ENCODE peak calls at places on chromosomes 7 and 10, in five cellular contexts. S, Y, T, B and M are unnamed samples.
A peak's percentile ranks its signal among the peaks of the same experiment; 100 is the strongest.

GRCh38 chr7:123538189-123538714 is 3.9 kb upstream of the IQUB start:
- DNase-seq in Y (no peak), B (peak; percentile 91), T (peak; percentile 26), S (no peak), M (no peak)

GRCh38 chr10:33008499-33009243 is 50.6 kb upstream of the ITGB1 start:
- DNase-seq in S (peak; percentile 92), Y (peak; percentile 65), T (peak; percentile 81), B (peak; percentile 83), M (no peak)

GRCh38 chr7:28068811-28069216 is 111.8 kb downstream of the JAZF1 start:
- DNase-seq in S (no peak), Y (no peak), T (no peak), B (no peak), M (no peak)

GRCh38 chr10:20898851-20899250 is 1.7 kb upstream of the NEBL start:
- DNase-seq in B (peak; percentile 84), T (no peak), Y (no peak), S (no peak), M (no peak)

GRCh38 chr10:124155781-124156401 is 62.5 kb upstream of the CHST15 start:
- DNase-seq in S (no peak), T (no peak), B (peak; percentile 78), Y (no peak), M (no peak)

GRCh38 chr10:43816351-43817321 is 168.0 kb upstream of the ZNF32 start:
- DNase-seq in T (peak; percentile 47), B (peak; percentile 93), Y (peak; percentile 66), S (peak; percentile 71), M (no peak)

GRCh38 chr7:65938336-65938895 is 43.6 kb downstream of the GUSB start:
- DNase-seq in Y (no peak), T (no peak), B (peak; percentile 43), S (no peak), M (no peak)

GRCh38 chr7:155953781-155954549 is 141.7 kb upstream of the SHH start:
- DNase-seq in Y (no peak), B (no peak), T (no peak), S (peak; percentile 13), M (no peak)

GRCh38 chr10:98467506-98468318 is 21.0 kb upstream of the HPS1 start:
- DNase-seq in Y (peak; percentile 87), T (peak; percentile 63), S (peak; percentile 83), B (peak; percentile 79), M (no peak)

GRCh38 chr10:61834519-61834918 is 67.0 kb upstream of the ARID5B start:
- DNase-seq in S (no peak), B (no peak), Y (no peak), T (no peak), M (no peak)

GRCh38 chr10:63267414-63268138 is 134.4 kb downstream of the NRBF2 start:
- DNase-seq in T (peak; percentile 79), B (peak; percentile 85), S (peak; percentile 45), Y (no peak), M (no peak)

GRCh38 chr7:82209200-82209599 is 234.4 kb downstream of the CACNA2D1 start:
- DNase-seq in S (no peak), Y (no peak), T (no peak), B (no peak), M (no peak)

GRCh38 chr10:46539596-46540411 is 16.7 kb downstream of the GPRIN2 start:
- DNase-seq in Y (no peak), S (no peak), B (peak; percentile 74), T (peak; percentile 55), M (no peak)

GRCh38 chr7:76201732-76202665 is at the start of gene SRRM3:
- DNase-seq in S (peak; percentile 81), B (peak; percentile 73), T (peak; percentile 37), Y (peak; percentile 93), M (no peak)

GRCh38 chr7:142485617-142486226 is 227.9 kb upstream of the PRSS58 start:
- DNase-seq in T (no peak), B (no peak), Y (no peak), S (no peak), M (no peak)

GRCh38 chr7:24741691-24742639 is 15.3 kb downstream of the GSDME start:
- DNase-seq in Y (no peak), S (no peak), T (peak; percentile 80), B (peak; percentile 98), M (no peak)

GRCh38 chr7:21704362-21704761 is 161.5 kb downstream of the DNAH11 start:
- DNase-seq in S (no peak), B (no peak), Y (no peak), T (no peak), M (no peak)

GRCh38 chr7:34759477-34760125 is 101.6 kb downstream of the NPSR1 start:
- DNase-seq in S (peak; percentile 14), T (no peak), B (peak; percentile 44), Y (peak; percentile 17), M (no peak)

GRCh38 chr10:116385994-116386809 is 41.4 kb upstream of the PNLIPRP3 start:
- DNase-seq in Y (no peak), B (peak; percentile 23), T (no peak), S (peak; percentile 54), M (no peak)

GRCh38 chr7:33764752-33765451 is 140.4 kb upstream of the BMPER start:
- DNase-seq in Y (no peak), B (peak; percentile 96), T (no peak), S (no peak), M (no peak)

GRCh38 chr10:17787087-17787942 is 21.8 kb upstream of the MRC1 start:
- DNase-seq in S (no peak), Y (no peak), B (peak; percentile 98), T (peak; percentile 86), M (no peak)

GRCh38 chr7:102115931-102116330 is 170.7 kb upstream of the SH2B2 start:
- DNase-seq in Y (no peak), S (no peak), B (no peak), T (no peak), M (no peak)

GRCh38 chr7:69657331-69657730 is 59.1 kb downstream of the AUTS2 start:
- DNase-seq in T (no peak), B (no peak), Y (no peak), S (no peak), M (no peak)

GRCh38 chr10:70978181-70978580 is 89.8 kb upstream of the PCBD1 start:
- DNase-seq in T (no peak), Y (no peak), S (no peak), B (no peak), M (no peak)

GRCh38 chr7:74030861-74031260 is 2.9 kb downstream of the ELN start:
- DNase-seq in B (no peak), Y (no peak), T (no peak), S (no peak), M (no peak)

GRCh38 chr10:79427965-79428364 is 17.5 kb downstream of the ZCCHC24 start:
- DNase-seq in Y (no peak), S (no peak), B (no peak), T (no peak), M (no peak)

GRCh38 chr7:150383710-150384397 is 4.7 kb downstream of the ZNF775 start:
- DNase-seq in B (no peak), Y (no peak), T (no peak), S (peak; percentile 86), M (no peak)

GRCh38 chr10:104300736-104301292 is 31.8 kb downstream of the GSTO2 start:
- DNase-seq in S (peak; percentile 56), T (peak; percentile 93), B (peak; percentile 99), Y (no peak), M (peak; percentile 91)
- TF ChIP-seq CTCF in S (no peak), T (no peak), B (no peak), Y (no peak), M (no peak)

DNA sequence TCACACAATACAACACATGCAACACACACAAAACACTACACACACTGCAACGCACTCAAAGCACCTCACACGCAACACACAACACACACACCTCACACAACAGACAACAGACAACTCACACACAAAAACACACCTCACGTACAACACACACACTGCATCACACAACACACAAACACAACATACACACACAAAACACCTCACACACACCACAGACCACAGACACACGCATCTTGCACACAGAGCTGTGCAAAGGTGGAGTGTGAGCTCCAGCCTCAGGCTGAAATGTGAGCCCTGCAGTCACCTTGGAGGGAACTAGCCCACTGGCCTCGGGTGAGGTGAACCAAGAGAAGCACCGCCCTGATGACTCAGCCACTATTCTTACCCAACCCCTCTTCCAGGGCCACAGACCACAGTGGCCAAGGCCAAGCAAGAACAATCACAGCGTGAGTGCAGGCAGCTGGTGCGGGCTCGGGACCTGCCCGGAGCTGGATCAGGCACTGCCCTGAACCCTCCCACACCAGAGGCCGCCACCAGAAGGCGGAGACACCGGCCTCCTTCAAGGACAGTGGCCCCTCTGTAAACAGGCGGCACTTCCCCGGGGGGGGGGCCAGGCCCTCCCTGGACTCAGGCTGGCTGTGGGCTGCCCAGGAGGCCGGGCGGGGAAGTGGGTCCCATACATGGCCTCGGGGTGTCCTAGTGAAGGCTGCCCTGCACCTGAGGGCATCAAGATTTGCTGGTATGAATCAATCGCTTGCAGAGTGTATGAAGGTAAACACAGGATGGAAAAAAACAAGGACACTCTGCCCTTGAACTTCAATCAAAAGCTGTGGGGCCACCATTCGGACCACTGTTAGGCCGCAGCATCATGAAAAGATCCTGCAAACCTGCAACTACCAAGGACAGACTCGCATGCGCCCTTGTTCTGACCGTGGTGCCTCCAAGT is 106.7 kb downstream of the TNS3 start:
- DNase-seq in T (peak; percentile 81), S (peak; percentile 89), B (peak; percentile 98), Y (peak; percentile 87), M (peak; percentile 85)
- TF ChIP-seq CTCF in T (peak; percentile 9), S (no peak), B (no peak), Y (no peak), M (no peak)

GRCh38 chr7:99839560-99840011 is 11.8 kb downstream of the CYP3A43 start:
- DNase-seq in T (no peak), Y (no peak), B (no peak), S (peak; percentile 60), M (no peak)

GRCh38 chr7:99842926-99843325 is 15.1 kb downstream of the CYP3A43 start:
- DNase-seq in T (no peak), B (no peak), S (no peak), Y (no peak), M (no peak)

GRCh38 chr7:99837649-99838361 is 10.0 kb downstream of the CYP3A43 start:
- DNase-seq in T (no peak), Y (peak; percentile 54), S (peak; percentile 53), B (no peak), M (no peak)

GRCh38 chr7:99843808-99844207 is 16.0 kb downstream of the CYP3A43 start:
- DNase-seq in Y (no peak), S (no peak), T (no peak), B (peak; percentile 12), M (no peak)

GRCh38 chr7:99840136-99840869 is 12.5 kb downstream of the CYP3A43 start:
- DNase-seq in Y (no peak), B (no peak), T (no peak), S (no peak), M (no peak)
- TF ChIP-seq CTCF in Y (no peak), B (no peak), T (no peak), S (no peak), M (no peak)

DNA sequence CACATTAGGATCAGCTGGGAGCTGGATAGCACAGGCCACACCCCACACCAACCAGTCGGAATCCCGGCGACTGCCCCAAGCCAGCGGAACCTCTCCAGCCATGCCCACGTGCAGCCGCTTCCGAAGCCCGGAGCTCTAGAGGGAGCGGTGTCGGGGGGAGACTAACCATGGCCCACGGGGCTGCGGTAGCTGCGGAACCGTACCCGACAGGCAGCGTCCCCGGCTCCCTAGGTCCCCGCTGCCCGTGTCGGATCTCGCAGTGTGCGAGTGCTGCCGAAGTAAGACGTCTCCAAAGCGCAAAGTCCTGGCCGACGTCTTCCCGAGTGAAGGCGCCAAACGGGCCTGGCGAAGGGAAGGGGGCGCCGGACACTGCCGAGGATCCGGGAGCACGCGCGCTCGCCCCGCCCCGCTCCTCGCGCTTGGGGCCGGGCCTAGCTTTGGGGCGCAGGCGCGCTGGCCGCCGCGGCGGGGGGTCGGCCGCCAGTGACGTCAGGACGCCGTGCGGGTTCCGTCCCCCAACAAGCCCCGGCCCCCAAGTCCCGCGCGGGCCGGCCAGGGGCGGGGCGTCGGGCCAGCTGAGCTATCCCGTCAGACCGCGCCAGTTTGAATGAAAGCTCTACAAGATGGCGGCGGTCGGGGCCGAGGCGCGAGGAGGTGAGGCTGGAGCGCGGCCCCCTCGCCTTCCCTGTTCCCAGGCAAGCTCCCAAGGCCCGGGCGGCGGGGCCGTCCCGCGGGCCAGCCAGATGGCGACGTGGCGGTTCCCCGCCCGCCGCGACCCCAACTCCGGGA is at the start of gene SUV39H2:
- DNase-seq in S (peak; percentile 95), Y (peak; percentile 100), T (peak; percentile 73), B (peak; percentile 92), M (peak; percentile 81)
- TF ChIP-seq CTCF in S (no peak), Y (no peak), T (no peak), B (no peak), M (no peak)